ENCODE peak calls at places on chromosomes 12 and 14, in five cellular contexts. M is ovary, N is thyroid gland, O is neural progenitor cell, I is heart left ventricle. P is an unnamed sample.
A peak's percentile ranks its signal among the peaks of the same experiment; 100 is the strongest.

GRCh38 chr12:108609535-108610335 is 11.9 kb upstream of the TMEM119 start:
- DNase-seq in O (no peak), M (peak; percentile 88), N (peak; percentile 7), I (peak; percentile 83), P (no peak)

GRCh38 chr12:30824311-30824710 is 69.6 kb upstream of the CAPRIN2 start:
- DNase-seq in M (no peak), O (no peak), I (no peak), N (no peak), P (no peak)

GRCh38 chr12:131087991-131088700 is 134.4 kb downstream of the ADGRD1 start:
- DNase-seq in N (no peak), I (no peak), M (peak; percentile 6), O (no peak), P (peak; percentile 4)

GRCh38 chr14:23110579-23111375 is 6.0 kb upstream of the CIROP start:
- DNase-seq in N (no peak), I (no peak), M (no peak), O (no peak), P (no peak)

GRCh38 chr12:112167728-112168525 is 42.6 kb downstream of the TRAFD1 start:
- DNase-seq in N (no peak), O (no peak), M (no peak), I (no peak), P (no peak)

GRCh38 chr14:100815478-100816285 is 10.2 kb upstream of the MEG3 start:
- DNase-seq in I (no peak), N (no peak), O (no peak), M (no peak), P (no peak)

GRCh38 chr12:104462931-104463339 is 6.2 kb downstream of the CHST11 start:
- DNase-seq in N (no peak), O (no peak), I (no peak), M (no peak), P (no peak)

GRCh38 chr14:63493246-63493645 is 49.9 kb downstream of the PPP2R5E start:
- DNase-seq in O (peak; percentile 64), N (peak; percentile 72), I (no peak), M (no peak), P (no peak)

GRCh38 chr14:71317385-71318096 is 410.3 kb downstream of the PCNX1 start:
- DNase-seq in I (no peak), M (no peak), O (no peak), N (no peak), P (no peak)

GRCh38 chr12:56299308-56299852 is 750 bp downstream of the CS start:
- DNase-seq in I (no peak), N (no peak), M (no peak), O (no peak), P (peak; percentile 32)

GRCh38 chr14:67513631-67514108 is 19.4 kb upstream of the PLEKHH1 start:
- DNase-seq in N (peak; percentile 33), I (no peak), O (no peak), M (no peak), P (no peak)

DNA sequence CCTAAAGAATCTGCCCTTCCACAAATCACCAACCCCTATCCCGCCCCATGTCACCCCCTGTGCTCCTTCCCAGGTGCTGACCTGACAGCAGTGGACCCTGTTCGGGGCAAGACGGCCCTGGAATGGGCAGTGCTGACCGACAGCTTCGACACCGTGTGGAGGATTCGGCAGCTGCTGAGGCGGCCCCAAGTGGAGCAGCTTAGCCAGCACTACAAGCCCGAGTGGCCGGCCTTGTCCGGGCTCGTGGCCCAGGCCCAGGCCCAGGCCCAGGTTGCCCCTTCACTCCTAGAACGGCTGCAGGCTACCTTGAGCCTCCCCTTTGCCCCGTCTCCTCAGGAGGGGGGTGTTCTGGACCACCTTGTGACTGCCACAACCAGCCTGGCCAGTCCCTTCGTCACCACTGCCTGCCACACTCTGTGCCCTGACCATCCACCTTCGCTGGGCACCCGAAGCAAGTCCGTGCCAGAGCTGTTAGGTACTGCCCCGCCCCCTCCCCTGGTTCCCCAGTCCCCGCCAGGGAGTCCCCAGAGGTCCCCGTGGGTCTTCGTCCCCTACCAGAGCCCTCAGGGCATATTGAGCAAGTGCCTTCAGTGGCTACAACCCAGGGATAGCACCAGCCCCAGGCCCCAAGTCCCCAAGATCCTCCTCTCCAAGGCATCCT is 2.7 kb downstream of the ANKRD33 start:
- DNase-seq in N (no peak), M (no peak), I (no peak), O (no peak), P (no peak)
- H3K4me1 ChIP-seq in N (peaks cover 19% of the 10 kb centered on the region), M (no peaks in the 10 kb centered on the region), I (peaks cover 22% of the 10 kb centered on the region), O (peaks cover 12% of the 10 kb centered on the region), P (peaks cover 6% of the 10 kb centered on the region)

GRCh38 chr14:82009993-82010392 is 476.3 kb upstream of the SEL1L start:
- DNase-seq in N (no peak), O (no peak), M (no peak), I (no peak), P (no peak)
- H3K9me3 ChIP-seq in N (no peaks in the 10 kb centered on the region), O (no peaks in the 10 kb centered on the region), M (no peaks in the 10 kb centered on the region), I (no peaks in the 10 kb centered on the region), P (peaks cover 4% of the 10 kb centered on the region)

GRCh38 chr14:88385212-88386101 is at the start of gene SPATA7:
- DNase-seq in N (peak; percentile 97), I (peak; percentile 95), O (peak; percentile 100), M (peak; percentile 96), P (peak; percentile 97)
- H3K4me1 ChIP-seq in N (peaks cover 23% of the 10 kb centered on the region), I (peaks cover 21% of the 10 kb centered on the region), O (peaks cover 13% of the 10 kb centered on the region), M (peaks cover 2% of the 10 kb centered on the region), P (no peaks in the 10 kb centered on the region)

GRCh38 chr12:10235761-10236631 is 23.3 kb downstream of the GABARAPL1 start:
- DNase-seq in I (no peak), N (peak; percentile 35), M (no peak), O (peak; percentile 58), P (peak; percentile 40)
- H3K9me3 ChIP-seq in I (no peaks in the 10 kb centered on the region), N (no peaks in the 10 kb centered on the region), M (no peaks in the 10 kb centered on the region), O (peaks cover 4% of the 10 kb centered on the region), P (peaks cover 15% of the 10 kb centered on the region)

GRCh38 chr14:35897616-35898111 is 71.5 kb downstream of the BRMS1L start:
- DNase-seq in I (no peak), M (no peak), O (peak; percentile 81), N (no peak), P (no peak)

GRCh38 chr14:35898217-35898775 is 72.2 kb downstream of the BRMS1L start:
- DNase-seq in I (no peak), N (no peak), O (peak; percentile 28), M (no peak), P (no peak)

GRCh38 chr14:35895256-35895655 is 69.1 kb downstream of the BRMS1L start:
- DNase-seq in I (no peak), M (no peak), O (no peak), N (no peak), P (no peak)

GRCh38 chr14:35900741-35901140 is 74.6 kb downstream of the BRMS1L start:
- DNase-seq in M (no peak), I (no peak), O (no peak), N (no peak), P (no peak)
- H3K4me1 ChIP-seq in M (no peaks in the 10 kb centered on the region), I (no peaks in the 10 kb centered on the region), O (peaks cover 17% of the 10 kb centered on the region), N (no peaks in the 10 kb centered on the region), P (no peaks in the 10 kb centered on the region)

GRCh38 chr14:92240658-92241057 is 82.3 kb upstream of the SLC24A4 start:
- DNase-seq in M (no peak), O (no peak), I (no peak), N (no peak), P (no peak)
- H3K9me3 ChIP-seq in M (peaks cover 4% of the 10 kb centered on the region), O (peaks cover 4% of the 10 kb centered on the region), I (no peaks in the 10 kb centered on the region), N (no peaks in the 10 kb centered on the region), P (no peaks in the 10 kb centered on the region)

GRCh38 chr14:96051642-96052540 is 12.7 kb downstream of the C14orf132 start:
- DNase-seq in M (no peak), N (no peak), O (peak; percentile 56), I (no peak), P (no peak)
- H3K4me1 ChIP-seq in M (no peaks in the 10 kb centered on the region), N (no peaks in the 10 kb centered on the region), O (peaks cover 10% of the 10 kb centered on the region), I (peaks cover 33% of the 10 kb centered on the region), P (peaks cover 4% of the 10 kb centered on the region)

DNA sequence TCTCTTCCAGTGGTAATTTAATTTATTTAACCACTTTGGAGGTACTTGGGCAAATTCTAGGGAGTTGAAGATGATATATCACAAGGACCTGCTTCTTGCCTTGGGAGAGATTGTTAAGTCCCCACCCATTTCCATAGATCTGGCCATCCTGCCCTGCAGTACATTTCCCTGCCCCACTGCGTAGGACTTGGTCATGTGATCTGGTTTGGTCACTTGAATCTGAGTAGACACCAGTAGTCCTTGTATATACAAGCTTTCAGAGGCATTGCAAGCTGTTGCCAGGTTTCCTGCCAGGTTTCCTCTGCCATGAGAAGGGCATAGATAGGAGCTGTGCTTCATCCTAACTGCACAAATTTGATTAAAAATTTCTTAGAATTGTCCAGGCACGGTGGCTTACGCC is 200.0 kb downstream of the ADAMTS20 start:
- DNase-seq in I (no peak), M (no peak), O (no peak), N (peak; percentile 1), P (no peak)
- H3K9me3 ChIP-seq in I (no peaks in the 10 kb centered on the region), M (no peaks in the 10 kb centered on the region), O (no peaks in the 10 kb centered on the region), N (no peaks in the 10 kb centered on the region), P (no peaks in the 10 kb centered on the region)

P was measured in HAP-1.